ENCODE peak calls at places on chromosomes 12 and 14, in four cellular contexts. One of them, this sample, is unnamed.

GRCh38 chr12:132608231-132609171 is 1.9 kb downstream of the LRCOL1 start:
- DNase-seq in HEK293T: no peak
- DNase-seq in anterior cingulate cortex: no peak
- DNase-seq in AML-193: no peak
- DNase-seq in this sample: no peak

GRCh38 chr12:132600048-132601032 is 10.0 kb downstream of the LRCOL1 start:
- DNase-seq in HEK293T: peak
- DNase-seq in anterior cingulate cortex: peak
- DNase-seq in AML-193: peak
- DNase-seq in this sample: peak

GRCh38 chr14:70822706-70823185 is 13.4 kb upstream of the MAP3K9 start:
- DNase-seq in HEK293T: peak
- DNase-seq in anterior cingulate cortex: no peak
- DNase-seq in AML-193: no peak
- DNase-seq in this sample: no peak

GRCh38 chr12:27474344-27474743 is 27.8 kb downstream of the SMCO2 start:
- DNase-seq in HEK293T: no peak
- DNase-seq in anterior cingulate cortex: no peak
- DNase-seq in AML-193: no peak
- DNase-seq in this sample: no peak

GRCh38 chr12:113049976-113050742 is 6.4 kb upstream of the DTX1 start:
- DNase-seq in HEK293T: peak
- DNase-seq in anterior cingulate cortex: no peak
- DNase-seq in AML-193: peak
- DNase-seq in this sample: peak

GRCh38 chr12:24599737-24600136 is 349.2 kb downstream of the BCAT1 start:
- DNase-seq in HEK293T: no peak
- DNase-seq in anterior cingulate cortex: no peak
- DNase-seq in AML-193: no peak
- DNase-seq in this sample: peak

GRCh38 chr12:131046813-131047788 is 93.4 kb downstream of the ADGRD1 start:
- DNase-seq in HEK293T: no peak
- DNase-seq in anterior cingulate cortex: no peak
- DNase-seq in AML-193: no peak
- DNase-seq in this sample: peak

GRCh38 chr12:48779869-48780268 is 9.0 kb downstream of the ADCY6 start:
- DNase-seq in HEK293T: no peak
- DNase-seq in anterior cingulate cortex: no peak
- DNase-seq in AML-193: no peak
- DNase-seq in this sample: peak

GRCh38 chr12:95815635-95816212 is 25.2 kb upstream of the NTN4 start:
- DNase-seq in HEK293T: peak
- DNase-seq in anterior cingulate cortex: no peak
- DNase-seq in AML-193: peak
- DNase-seq in this sample: peak

GRCh38 chr12:121033625-121034349 is 5.3 kb downstream of the OASL start:
- DNase-seq in HEK293T: no peak
- DNase-seq in anterior cingulate cortex: no peak
- DNase-seq in AML-193: no peak
- DNase-seq in this sample: no peak

GRCh38 chr12:132557969-132558856 is 52.2 kb downstream of the LRCOL1 start:
- DNase-seq in HEK293T: no peak
- DNase-seq in anterior cingulate cortex: no peak
- DNase-seq in AML-193: peak
- DNase-seq in this sample: peak

GRCh38 chr12:56634242-56634836 is 4.2 kb upstream of the BAZ2A start:
- DNase-seq in HEK293T: peak
- DNase-seq in anterior cingulate cortex: no peak
- DNase-seq in AML-193: no peak
- DNase-seq in this sample: peak